ENCODE peak calls at places on chromosomes 3 and 15, in five cellular contexts. S is sigmoid colon, U is tibial nerve, X is endodermal cell, Q is iPS DF 6.9. T is an unnamed sample. For H3K36me3, the result is how much of the 10 kb centered on the place peaks cover.

GRCh38 chr3:184716652-184717607 is 5.1 kb upstream of the MAGEF1 start:
- DNase-seq in S (no peak), Q (no peak), U (no peak), X (peak), T (peak)

GRCh38 chr3:127262533-127262932 is 25.3 kb downstream of the PRR20G start:
- DNase-seq in X (no peak), S (no peak), U (no peak), Q (no peak), T (no peak)

GRCh38 chr15:90121086-90121485 is 18.8 kb upstream of the IDH2 start:
- DNase-seq in U (no peak), X (no peak), S (no peak), Q (no peak), T (no peak)

GRCh38 chr15:47184405-47185221 is 532.7 kb upstream of the SEMA6D start:
- DNase-seq in X (peak), Q (no peak), S (peak), U (no peak), T (peak)

GRCh38 chr3:27696906-27697305 is 25.2 kb downstream of the EOMES start:
- DNase-seq in X (no peak), S (no peak), Q (no peak), U (no peak), T (no peak)

GRCh38 chr3:117254990-117255389 is 545.4 kb downstream of the TUSC7 start:
- DNase-seq in Q (no peak), U (no peak), S (no peak), X (no peak), T (no peak)

GRCh38 chr15:40440300-40441011 is at the start of gene BAHD1:
- DNase-seq in S (peak), Q (peak), U (peak), X (peak), T (peak)

GRCh38 chr3:107241217-107241616 is 136.0 kb upstream of the CCDC54 start:
- DNase-seq in U (no peak), X (peak), S (no peak), Q (no peak), T (peak)

GRCh38 chr3:117524890-117525289 is 815.3 kb downstream of the TUSC7 start:
- DNase-seq in Q (no peak), X (no peak), U (no peak), S (no peak), T (no peak)

GRCh38 chr3:193912621-193913178 is 223.2 kb upstream of the HES1 start:
- DNase-seq in U (no peak), X (no peak), Q (no peak), S (no peak), T (no peak)

GRCh38 chr3:396293-396692 is 199.7 kb downstream of the CHL1 start:
- DNase-seq in S (no peak), X (no peak), Q (no peak), U (no peak), T (no peak)

GRCh38 chr3:186670148-186670547 is 4.3 kb downstream of the HRG start:
- DNase-seq in Q (no peak), X (no peak), U (no peak), S (no peak), T (no peak)

GRCh38 chr15:48796930-48797329 is 13.9 kb downstream of the CEP152 start:
- DNase-seq in U (no peak), S (no peak), Q (no peak), X (no peak), T (no peak)

GRCh38 chr15:48794697-48795134 is 16.2 kb downstream of the CEP152 start:
- DNase-seq in U (no peak), X (no peak), S (no peak), Q (no peak), T (no peak)

GRCh38 chr15:48796521-48796920 is 14.3 kb downstream of the CEP152 start:
- DNase-seq in X (no peak), S (no peak), Q (no peak), U (no peak), T (no peak)

GRCh38 chr15:48798319-48798718 is 12.6 kb downstream of the CEP152 start:
- DNase-seq in U (no peak), X (peak), S (no peak), Q (no peak), T (peak)

DNA sequence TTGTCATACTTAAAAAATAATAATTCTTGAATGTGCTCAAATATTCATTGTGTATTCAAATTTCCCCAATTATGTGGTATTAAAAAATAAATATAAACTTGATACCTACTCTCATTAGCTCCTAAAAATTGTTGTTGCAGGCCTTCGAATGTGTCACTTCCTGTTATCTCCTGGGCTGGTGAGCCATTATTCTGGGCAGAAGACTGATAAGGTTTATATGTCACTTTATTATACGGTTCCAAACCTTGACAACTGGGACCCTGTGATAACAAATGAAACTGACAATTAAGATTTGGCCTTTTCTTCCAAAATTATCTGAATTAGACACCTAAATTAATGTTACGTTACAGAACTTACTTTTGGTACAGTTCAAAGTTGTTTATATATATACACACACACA is 15.0 kb downstream of the CEP152 start:
- DNase-seq in U (no peak), Q (no peak), S (no peak), X (no peak), T (no peak)
- H3K36me3 ChIP-seq in U (under half), Q (under half), S (under half), X (under half), T (under half)

GRCh38 chr3:71228156-71228885 is 355.2 kb downstream of the FOXP1 start:
- DNase-seq in X (no peak), U (no peak), Q (no peak), S (no peak), T (no peak)
- H3K4me3 ChIP-seq in X (no peak), U (no peak), Q (no peak), S (no peak), T (no peak)

GRCh38 chr3:119871571-119871970 is 89.7 kb downstream of the NR1I2 start:
- DNase-seq in X (no peak), S (no peak), U (no peak), Q (no peak), T (no peak)
- H3K36me3 ChIP-seq in X (under half), S (under half), U (under half), Q (under half), T (under half)

DNA sequence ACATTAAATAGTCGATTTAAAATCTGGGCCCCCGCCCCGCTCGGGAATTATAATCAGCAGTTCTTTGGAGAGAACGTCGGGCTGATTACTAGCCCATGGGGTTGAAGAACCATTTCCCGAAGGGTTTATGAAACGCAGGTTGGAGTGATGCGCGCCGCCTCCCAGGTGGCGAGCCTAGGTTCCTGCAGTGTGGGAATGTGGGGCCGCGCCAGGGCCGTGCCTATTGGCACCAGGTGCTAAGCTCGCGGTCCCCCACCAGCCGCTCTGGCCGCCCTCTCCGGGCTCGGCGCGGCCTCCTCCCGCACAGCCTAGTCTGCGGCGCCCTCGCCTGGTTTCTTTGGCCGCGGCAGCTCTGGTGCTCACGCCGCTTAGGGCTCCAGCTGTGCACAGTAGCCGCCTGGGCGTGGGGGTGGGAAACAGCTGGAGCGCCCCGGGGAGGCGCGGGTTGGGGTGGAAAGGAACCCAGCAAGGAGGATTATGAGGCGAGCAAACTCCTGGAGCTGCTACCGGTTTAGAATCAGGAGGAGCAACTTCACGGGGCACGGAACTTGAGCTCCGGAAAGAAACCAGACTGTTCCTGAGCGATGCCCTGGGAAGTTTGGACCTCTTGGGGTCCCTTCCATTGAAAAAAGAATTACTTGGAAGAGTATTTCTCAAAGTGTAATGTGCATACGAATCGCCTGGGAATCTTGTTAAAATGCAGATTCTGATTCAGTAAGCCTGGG is 5.6 kb upstream of the MECOM start:
- DNase-seq in U (peak), S (peak), Q (no peak), X (peak), T (peak)
- H3K4me3 ChIP-seq in U (peak), S (peak), Q (peak), X (peak), T (peak)

DNA sequence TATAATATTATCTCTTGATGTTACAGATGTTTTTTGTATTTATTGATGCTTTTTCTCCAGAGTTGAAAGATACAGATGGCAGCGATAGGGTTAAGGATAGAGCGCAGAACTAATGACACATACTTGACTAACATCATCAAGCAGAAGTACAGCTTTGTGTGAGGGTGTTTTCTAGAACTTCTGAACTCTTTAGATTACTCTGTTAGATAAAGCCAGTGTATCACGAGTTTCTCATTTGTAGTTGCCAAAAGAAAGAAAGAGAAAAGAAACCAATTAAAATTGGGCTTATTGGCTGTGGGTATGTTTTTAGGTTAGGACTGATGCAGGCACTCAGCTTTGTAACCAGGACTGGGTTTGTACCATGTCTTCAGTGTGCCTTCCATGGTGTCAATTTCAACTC is 6.6 kb upstream of the GPR171 start:
- DNase-seq in Q (no peak), X (no peak), S (no peak), U (no peak), T (no peak)
- H3K36me3 ChIP-seq in Q (under half), X (under half), S (under half), U (under half), T (under half)

GRCh38 chr3:53171109-53171453 is 10.1 kb downstream of the PRKCD start:
- DNase-seq in Q (no peak), S (no peak), X (no peak), U (no peak), T (no peak)

GRCh38 chr3:53170325-53171108 is 9.5 kb downstream of the PRKCD start:
- DNase-seq in X (no peak), Q (no peak), S (no peak), U (no peak), T (no peak)

GRCh38 chr3:53169045-53169831 is 8.2 kb downstream of the PRKCD start:
- DNase-seq in U (no peak), Q (no peak), S (no peak), X (peak), T (peak)

GRCh38 chr3:53168175-53168923 is 7.3 kb downstream of the PRKCD start:
- DNase-seq in S (no peak), U (no peak), X (no peak), Q (no peak), T (peak)

GRCh38 chr3:53169832-53170324 is 8.9 kb downstream of the PRKCD start:
- DNase-seq in U (no peak), S (no peak), Q (no peak), X (no peak), T (peak)
- H3K4me3 ChIP-seq in U (no peak), S (no peak), Q (no peak), X (no peak), T (no peak)

GRCh38 chr15:80183291-80183690 is 30.5 kb downstream of the FAH start:
- DNase-seq in Q (no peak), U (no peak), S (no peak), X (no peak), T (no peak)
- H3K36me3 ChIP-seq in Q (under half), U (half or more), S (under half), X (under half), T (under half)

GRCh38 chr3:181487236-181487978 is 224.3 kb upstream of the SOX2 start:
- DNase-seq in S (no peak), X (no peak), Q (no peak), U (no peak), T (no peak)
- H3K4me3 ChIP-seq in S (no peak), X (no peak), Q (no peak), U (no peak), T (no peak)